ENCODE peak calls at places on chromosomes 1 and 21, in nine cellular contexts. One of them, this sample, is unnamed.
A peak's percentile ranks its signal among the peaks of the same experiment; 100 is the strongest.

GRCh38 chr1:156601122-156601830 is at the start of gene GPATCH4:
- DNase-seq in kidney: peak; percentile 91
- DNase-seq in cardiac fibroblast: peak; percentile 95
- DNase-seq in AG10803: peak; percentile 93
- DNase-seq in cardiac muscle cell: peak; percentile 83
- DNase-seq in transverse colon: peak; percentile 79
- DNase-seq in BJ: peak; percentile 69
- DNase-seq in fibroblast of pulmonary artery: peak; percentile 96
- DNase-seq in fibroblast of villous mesenchyme: peak; percentile 90
- DNase-seq in this sample: peak; percentile 95

GRCh38 chr1:182662121-182662890 is 22.1 kb downstream of the RGS8 start:
- DNase-seq in kidney: no peak
- DNase-seq in cardiac fibroblast: no peak
- DNase-seq in AG10803: no peak
- DNase-seq in cardiac muscle cell: no peak
- DNase-seq in transverse colon: no peak
- DNase-seq in BJ: no peak
- DNase-seq in fibroblast of pulmonary artery: no peak
- DNase-seq in fibroblast of villous mesenchyme: no peak
- DNase-seq in this sample: no peak

GRCh38 chr1:113035086-113035485 is 37.9 kb upstream of the LRIG2 start:
- DNase-seq in kidney: no peak
- DNase-seq in cardiac fibroblast: no peak
- DNase-seq in AG10803: no peak
- DNase-seq in cardiac muscle cell: no peak
- DNase-seq in transverse colon: no peak
- DNase-seq in BJ: no peak
- DNase-seq in fibroblast of pulmonary artery: no peak
- DNase-seq in fibroblast of villous mesenchyme: no peak
- DNase-seq in this sample: peak; percentile 16

GRCh38 chr1:3113047-3113740 is 44.2 kb downstream of the PRDM16 start:
- DNase-seq in kidney: no peak
- DNase-seq in cardiac fibroblast: no peak
- DNase-seq in AG10803: no peak
- DNase-seq in cardiac muscle cell: no peak
- DNase-seq in transverse colon: no peak
- DNase-seq in BJ: no peak
- DNase-seq in fibroblast of pulmonary artery: no peak
- DNase-seq in fibroblast of villous mesenchyme: no peak
- DNase-seq in this sample: no peak

GRCh38 chr1:234702342-234703000 is 92.5 kb upstream of the IRF2BP2 start:
- DNase-seq in kidney: no peak
- DNase-seq in cardiac fibroblast: peak; percentile 46
- DNase-seq in AG10803: peak; percentile 21
- DNase-seq in cardiac muscle cell: no peak
- DNase-seq in transverse colon: no peak
- DNase-seq in BJ: no peak
- DNase-seq in fibroblast of pulmonary artery: no peak
- DNase-seq in fibroblast of villous mesenchyme: no peak
- DNase-seq in this sample: peak; percentile 45

GRCh38 chr1:211939876-211940468 is 95.4 kb downstream of the INTS7 start:
- DNase-seq in kidney: no peak
- DNase-seq in cardiac fibroblast: no peak
- DNase-seq in AG10803: no peak
- DNase-seq in cardiac muscle cell: no peak
- DNase-seq in transverse colon: no peak
- DNase-seq in BJ: no peak
- DNase-seq in fibroblast of pulmonary artery: no peak
- DNase-seq in fibroblast of villous mesenchyme: no peak
- DNase-seq in this sample: no peak

GRCh38 chr1:31981976-31982375 is 31.7 kb upstream of the KHDRBS1 start:
- DNase-seq in kidney: no peak
- DNase-seq in cardiac fibroblast: no peak
- DNase-seq in AG10803: no peak
- DNase-seq in cardiac muscle cell: no peak
- DNase-seq in transverse colon: no peak
- DNase-seq in BJ: no peak
- DNase-seq in fibroblast of pulmonary artery: no peak
- DNase-seq in fibroblast of villous mesenchyme: no peak
- DNase-seq in this sample: no peak

GRCh38 chr1:50959303-50959912 is 659 bp downstream of the FAF1 start:
- DNase-seq in kidney: no peak
- DNase-seq in cardiac fibroblast: peak; percentile 50
- DNase-seq in AG10803: peak; percentile 54
- DNase-seq in cardiac muscle cell: no peak
- DNase-seq in transverse colon: peak; percentile 35
- DNase-seq in BJ: no peak
- DNase-seq in fibroblast of pulmonary artery: peak; percentile 32
- DNase-seq in fibroblast of villous mesenchyme: peak; percentile 33
- DNase-seq in this sample: peak; percentile 46

GRCh38 chr1:69058454-69058853 is 509.3 kb upstream of the LRRC7 start:
- DNase-seq in kidney: no peak
- DNase-seq in cardiac fibroblast: no peak
- DNase-seq in AG10803: no peak
- DNase-seq in cardiac muscle cell: no peak
- DNase-seq in transverse colon: no peak
- DNase-seq in BJ: no peak
- DNase-seq in fibroblast of pulmonary artery: no peak
- DNase-seq in fibroblast of villous mesenchyme: no peak
- DNase-seq in this sample: no peak

GRCh38 chr1:17440074-17440826 is 773 bp upstream of the RCC2 start:
- DNase-seq in kidney: no peak
- DNase-seq in cardiac fibroblast: no peak
- DNase-seq in AG10803: no peak
- DNase-seq in cardiac muscle cell: no peak
- DNase-seq in transverse colon: no peak
- DNase-seq in BJ: no peak
- DNase-seq in fibroblast of pulmonary artery: no peak
- DNase-seq in fibroblast of villous mesenchyme: no peak
- DNase-seq in this sample: no peak

GRCh38 chr1:202848191-202848542 is 37.4 kb downstream of the PCAT6 start:
- DNase-seq in kidney: no peak
- DNase-seq in cardiac fibroblast: no peak
- DNase-seq in AG10803: no peak
- DNase-seq in cardiac muscle cell: no peak
- DNase-seq in transverse colon: no peak
- DNase-seq in BJ: no peak
- DNase-seq in fibroblast of pulmonary artery: no peak
- DNase-seq in fibroblast of villous mesenchyme: no peak
- DNase-seq in this sample: no peak

GRCh38 chr21:41458121-41458520 is 32.1 kb downstream of the MX1 start:
- DNase-seq in kidney: no peak
- DNase-seq in cardiac fibroblast: no peak
- DNase-seq in AG10803: no peak
- DNase-seq in cardiac muscle cell: no peak
- DNase-seq in transverse colon: no peak
- DNase-seq in BJ: no peak
- DNase-seq in fibroblast of pulmonary artery: no peak
- DNase-seq in fibroblast of villous mesenchyme: no peak
- DNase-seq in this sample: no peak

GRCh38 chr1:35463232-35463631 is 94.0 kb downstream of the KIAA0319L start:
- DNase-seq in kidney: no peak
- DNase-seq in cardiac fibroblast: no peak
- DNase-seq in AG10803: no peak
- DNase-seq in cardiac muscle cell: no peak
- DNase-seq in transverse colon: no peak
- DNase-seq in BJ: no peak
- DNase-seq in fibroblast of pulmonary artery: no peak
- DNase-seq in fibroblast of villous mesenchyme: no peak
- DNase-seq in this sample: no peak

GRCh38 chr1:178356299-178356698 is 140.5 kb downstream of the CLEC20A start:
- DNase-seq in kidney: no peak
- DNase-seq in cardiac fibroblast: no peak
- DNase-seq in AG10803: no peak
- DNase-seq in cardiac muscle cell: no peak
- DNase-seq in transverse colon: no peak
- DNase-seq in BJ: no peak
- DNase-seq in fibroblast of pulmonary artery: no peak
- DNase-seq in fibroblast of villous mesenchyme: no peak
- DNase-seq in this sample: no peak

GRCh38 chr1:64574301-64574700 is 104.4 kb downstream of the CACHD1 start:
- DNase-seq in kidney: no peak
- DNase-seq in cardiac fibroblast: peak; percentile 52
- DNase-seq in AG10803: no peak
- DNase-seq in cardiac muscle cell: no peak
- DNase-seq in transverse colon: no peak
- DNase-seq in BJ: no peak
- DNase-seq in fibroblast of pulmonary artery: no peak
- DNase-seq in fibroblast of villous mesenchyme: no peak
- DNase-seq in this sample: peak; percentile 59

DNA sequence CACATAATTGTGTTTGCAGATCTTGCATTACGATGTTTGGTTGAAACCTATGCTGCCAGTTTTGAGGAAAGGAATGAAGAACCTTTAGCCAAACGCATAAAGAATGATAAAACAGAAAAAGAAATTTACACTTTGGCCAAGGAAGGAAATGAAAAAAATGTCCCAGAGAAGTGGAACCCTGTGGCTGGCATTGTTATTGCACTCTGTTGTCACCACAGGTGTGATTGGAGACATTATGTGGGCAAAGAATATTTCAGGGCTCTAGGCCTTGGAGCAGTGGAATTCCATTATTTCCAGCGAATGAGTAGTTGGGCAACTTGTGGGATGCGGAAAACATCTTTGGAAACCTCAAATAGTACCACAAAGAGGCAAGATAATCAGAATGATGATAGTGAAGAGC is 14.9 kb downstream of the TRMT13 start:
- DNase-seq in kidney: no peak
- DNase-seq in cardiac fibroblast: no peak
- DNase-seq in AG10803: no peak
- DNase-seq in cardiac muscle cell: no peak
- DNase-seq in transverse colon: no peak
- DNase-seq in BJ: no peak
- DNase-seq in fibroblast of pulmonary artery: no peak
- DNase-seq in fibroblast of villous mesenchyme: no peak
- DNase-seq in this sample: no peak
- TF ChIP-seq CTCF in kidney: no peak
- TF ChIP-seq CTCF in cardiac fibroblast: no peak
- TF ChIP-seq CTCF in AG10803: no peak
- TF ChIP-seq CTCF in cardiac muscle cell: no peak
- TF ChIP-seq CTCF in transverse colon: no peak
- TF ChIP-seq CTCF in BJ: no peak
- TF ChIP-seq CTCF in fibroblast of pulmonary artery: no peak
- TF ChIP-seq CTCF in fibroblast of villous mesenchyme: no peak
- TF ChIP-seq CTCF in this sample: no peak

GRCh38 chr21:35208810-35209517 is 159.9 kb upstream of the RUNX1 start:
- DNase-seq in kidney: no peak
- DNase-seq in cardiac fibroblast: peak; percentile 79
- DNase-seq in AG10803: peak; percentile 76
- DNase-seq in cardiac muscle cell: no peak
- DNase-seq in transverse colon: no peak
- DNase-seq in BJ: no peak
- DNase-seq in fibroblast of pulmonary artery: peak; percentile 72
- DNase-seq in fibroblast of villous mesenchyme: peak; percentile 53
- DNase-seq in this sample: peak; percentile 64
- H3K4me3 ChIP-seq in kidney: no peak overlapping the region
- H3K4me3 ChIP-seq in cardiac fibroblast: no peak overlapping the region
- H3K4me3 ChIP-seq in AG10803: no peak overlapping the region
- H3K4me3 ChIP-seq in cardiac muscle cell: no peak overlapping the region
- H3K4me3 ChIP-seq in transverse colon: no peak overlapping the region
- H3K4me3 ChIP-seq in BJ: no peak overlapping the region
- H3K4me3 ChIP-seq in fibroblast of pulmonary artery: no peak overlapping the region
- H3K4me3 ChIP-seq in fibroblast of villous mesenchyme: no peak overlapping the region
- H3K4me3 ChIP-seq in this sample: no peak overlapping the region

DNA sequence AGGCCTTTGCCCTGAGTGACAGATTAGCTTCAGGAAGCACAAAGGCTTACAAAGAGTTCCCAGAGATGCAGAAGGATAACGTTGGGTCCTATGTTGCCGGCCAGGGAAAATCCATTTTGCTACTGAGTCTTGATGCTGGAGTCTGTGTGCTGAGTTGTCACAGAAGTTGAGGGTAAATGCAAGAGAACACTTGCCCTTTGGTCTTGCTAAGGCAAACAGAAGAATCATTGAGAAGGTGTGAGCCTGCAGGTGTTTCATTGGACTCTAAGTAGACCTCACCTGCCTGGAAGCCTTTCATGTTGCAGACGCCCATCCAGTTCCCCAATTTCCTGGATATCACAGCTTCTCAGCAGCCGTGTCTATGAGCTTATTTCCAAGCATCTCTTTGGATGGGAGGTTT is 105.2 kb downstream of the PCP4 start:
- DNase-seq in kidney: no peak
- DNase-seq in cardiac fibroblast: no peak
- DNase-seq in AG10803: no peak
- DNase-seq in cardiac muscle cell: no peak
- DNase-seq in transverse colon: no peak
- DNase-seq in BJ: no peak
- DNase-seq in fibroblast of pulmonary artery: no peak
- DNase-seq in fibroblast of villous mesenchyme: no peak
- DNase-seq in this sample: no peak
- TF ChIP-seq CTCF in kidney: no peak
- TF ChIP-seq CTCF in cardiac fibroblast: no peak
- TF ChIP-seq CTCF in AG10803: no peak
- TF ChIP-seq CTCF in cardiac muscle cell: no peak
- TF ChIP-seq CTCF in transverse colon: no peak
- TF ChIP-seq CTCF in BJ: no peak
- TF ChIP-seq CTCF in fibroblast of pulmonary artery: no peak
- TF ChIP-seq CTCF in fibroblast of villous mesenchyme: no peak
- TF ChIP-seq CTCF in this sample: no peak

GRCh38 chr1:232249335-232249734 is 380.6 kb downstream of the SIPA1L2 start:
- DNase-seq in kidney: no peak
- DNase-seq in cardiac fibroblast: no peak
- DNase-seq in AG10803: no peak
- DNase-seq in cardiac muscle cell: no peak
- DNase-seq in transverse colon: no peak
- DNase-seq in BJ: no peak
- DNase-seq in fibroblast of pulmonary artery: no peak
- DNase-seq in fibroblast of villous mesenchyme: no peak
- DNase-seq in this sample: no peak

GRCh38 chr1:232249834-232250233 is 380.1 kb downstream of the SIPA1L2 start:
- DNase-seq in kidney: no peak
- DNase-seq in cardiac fibroblast: no peak
- DNase-seq in AG10803: no peak
- DNase-seq in cardiac muscle cell: no peak
- DNase-seq in transverse colon: no peak
- DNase-seq in BJ: no peak
- DNase-seq in fibroblast of pulmonary artery: no peak
- DNase-seq in fibroblast of villous mesenchyme: no peak
- DNase-seq in this sample: no peak

GRCh38 chr1:232250838-232251237 is 379.1 kb downstream of the SIPA1L2 start:
- DNase-seq in kidney: no peak
- DNase-seq in cardiac fibroblast: no peak
- DNase-seq in AG10803: no peak
- DNase-seq in cardiac muscle cell: no peak
- DNase-seq in transverse colon: no peak
- DNase-seq in BJ: no peak
- DNase-seq in fibroblast of pulmonary artery: no peak
- DNase-seq in fibroblast of villous mesenchyme: no peak
- DNase-seq in this sample: no peak

GRCh38 chr1:232250410-232250809 is 379.5 kb downstream of the SIPA1L2 start:
- DNase-seq in kidney: no peak
- DNase-seq in cardiac fibroblast: no peak
- DNase-seq in AG10803: no peak
- DNase-seq in cardiac muscle cell: no peak
- DNase-seq in transverse colon: no peak
- DNase-seq in BJ: no peak
- DNase-seq in fibroblast of pulmonary artery: no peak
- DNase-seq in fibroblast of villous mesenchyme: no peak
- DNase-seq in this sample: no peak

DNA sequence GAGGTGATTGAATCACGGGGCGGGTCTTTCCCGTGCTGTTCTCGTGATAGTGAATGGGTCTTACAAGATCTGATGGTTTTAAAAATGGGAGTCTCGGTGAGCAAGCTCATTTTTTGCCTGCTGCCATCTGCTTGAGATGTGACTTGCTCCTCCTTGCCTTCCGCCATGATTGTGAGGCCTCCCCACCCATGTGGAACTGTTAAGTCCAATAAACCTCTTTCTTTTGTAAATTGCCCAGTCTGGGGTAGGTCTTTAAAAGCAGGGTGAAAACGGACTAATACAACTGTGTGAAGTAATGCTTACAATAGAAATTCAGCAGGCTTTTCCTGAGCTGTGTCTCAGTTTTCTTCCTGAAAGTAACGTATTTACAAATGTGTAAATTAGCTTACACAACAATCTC is 377.2 kb downstream of the SIPA1L2 start:
- DNase-seq in kidney: no peak
- DNase-seq in cardiac fibroblast: no peak
- DNase-seq in AG10803: no peak
- DNase-seq in cardiac muscle cell: no peak
- DNase-seq in transverse colon: no peak
- DNase-seq in BJ: no peak
- DNase-seq in fibroblast of pulmonary artery: no peak
- DNase-seq in fibroblast of villous mesenchyme: no peak
- DNase-seq in this sample: no peak
- H3K4me3 ChIP-seq in kidney: no peak overlapping the region
- H3K4me3 ChIP-seq in cardiac fibroblast: no peak overlapping the region
- H3K4me3 ChIP-seq in AG10803: no peak overlapping the region
- H3K4me3 ChIP-seq in cardiac muscle cell: no peak overlapping the region
- H3K4me3 ChIP-seq in transverse colon: no peak overlapping the region
- H3K4me3 ChIP-seq in BJ: no peak overlapping the region
- H3K4me3 ChIP-seq in fibroblast of pulmonary artery: no peak overlapping the region
- H3K4me3 ChIP-seq in fibroblast of villous mesenchyme: no peak overlapping the region
- H3K4me3 ChIP-seq in this sample: no peak overlapping the region

This sample was measured in fibroblast of mammary gland.